ENCODE peak calls at places on chromosome X, in ten cellular contexts. One of them, this sample, is unnamed.

GRCh38 chrX:151621422-151621821 is 57.9 kb downstream of the PASD1 start:
- DNase-seq in ovary: no peak
- DNase-seq in GM12864: no peak
- DNase-seq in uterus: no peak
- DNase-seq in AG04450: no peak
- DNase-seq in cardiac muscle cell: no peak
- DNase-seq in spleen: no peak
- DNase-seq in NB4: peak
- DNase-seq in left lung: no peak
- DNase-seq in body of pancreas: no peak
- DNase-seq in this sample: no peak

GRCh38 chrX:337331-337831 is 18.8 kb upstream of the GTPBP6 start:
- DNase-seq in ovary: no peak
- DNase-seq in GM12864: no peak
- DNase-seq in uterus: no peak
- DNase-seq in AG04450: no peak
- DNase-seq in cardiac muscle cell: no peak
- DNase-seq in spleen: peak
- DNase-seq in NB4: no peak
- DNase-seq in left lung: peak
- DNase-seq in body of pancreas: no peak
- DNase-seq in this sample: no peak

GRCh38 chrX:93591398-93591797 is 82.0 kb downstream of the NAP1L3 start:
- DNase-seq in ovary: no peak
- DNase-seq in GM12864: no peak
- DNase-seq in uterus: no peak
- DNase-seq in AG04450: no peak
- DNase-seq in cardiac muscle cell: no peak
- DNase-seq in spleen: no peak
- DNase-seq in NB4: no peak
- DNase-seq in left lung: no peak
- DNase-seq in body of pancreas: no peak
- DNase-seq in this sample: no peak

GRCh38 chrX:96425204-96425603 is 259.4 kb upstream of the DIAPH2 start:
- DNase-seq in ovary: no peak
- DNase-seq in GM12864: no peak
- DNase-seq in uterus: no peak
- DNase-seq in AG04450: no peak
- DNase-seq in cardiac muscle cell: no peak
- DNase-seq in spleen: no peak
- DNase-seq in NB4: peak
- DNase-seq in left lung: no peak
- DNase-seq in body of pancreas: no peak
- DNase-seq in this sample: no peak

GRCh38 chrX:136176399-136176825 is 29.1 kb downstream of the FHL1 start:
- DNase-seq in ovary: peak
- DNase-seq in GM12864: no peak
- DNase-seq in uterus: peak
- DNase-seq in AG04450: peak
- DNase-seq in cardiac muscle cell: no peak
- DNase-seq in spleen: no peak
- DNase-seq in NB4: no peak
- DNase-seq in left lung: no peak
- DNase-seq in body of pancreas: no peak
- DNase-seq in this sample: no peak

GRCh38 chrX:118571829-118572228 is 76.2 kb downstream of the DOCK11 start:
- DNase-seq in ovary: no peak
- DNase-seq in GM12864: no peak
- DNase-seq in uterus: no peak
- DNase-seq in AG04450: no peak
- DNase-seq in cardiac muscle cell: no peak
- DNase-seq in spleen: no peak
- DNase-seq in NB4: no peak
- DNase-seq in left lung: no peak
- DNase-seq in body of pancreas: no peak
- DNase-seq in this sample: no peak

GRCh38 chrX:120740072-120740471 is 110.2 kb upstream of the C1GALT1C1 start:
- DNase-seq in ovary: no peak
- DNase-seq in GM12864: no peak
- DNase-seq in uterus: no peak
- DNase-seq in AG04450: no peak
- DNase-seq in cardiac muscle cell: no peak
- DNase-seq in spleen: no peak
- DNase-seq in NB4: no peak
- DNase-seq in left lung: no peak
- DNase-seq in body of pancreas: no peak
- DNase-seq in this sample: no peak

GRCh38 chrX:151538190-151539122 is 25.0 kb upstream of the PASD1 start:
- DNase-seq in ovary: no peak
- DNase-seq in GM12864: no peak
- DNase-seq in uterus: no peak
- DNase-seq in AG04450: no peak
- DNase-seq in cardiac muscle cell: no peak
- DNase-seq in spleen: no peak
- DNase-seq in NB4: no peak
- DNase-seq in left lung: no peak
- DNase-seq in body of pancreas: no peak
- DNase-seq in this sample: no peak

GRCh38 chrX:124641737-124642491 is 295.6 kb downstream of the SH2D1A start:
- DNase-seq in ovary: no peak
- DNase-seq in GM12864: no peak
- DNase-seq in uterus: no peak
- DNase-seq in AG04450: no peak
- DNase-seq in cardiac muscle cell: no peak
- DNase-seq in spleen: no peak
- DNase-seq in NB4: peak
- DNase-seq in left lung: no peak
- DNase-seq in body of pancreas: no peak
- DNase-seq in this sample: no peak

GRCh38 chrX:135543924-135544323 is 23.5 kb downstream of the INTS6L start:
- DNase-seq in ovary: no peak
- DNase-seq in GM12864: no peak
- DNase-seq in uterus: no peak
- DNase-seq in AG04450: no peak
- DNase-seq in cardiac muscle cell: no peak
- DNase-seq in spleen: no peak
- DNase-seq in NB4: peak
- DNase-seq in left lung: no peak
- DNase-seq in body of pancreas: no peak
- DNase-seq in this sample: no peak

GRCh38 chrX:104136241-104137019 is 20.4 kb downstream of the SLC25A53 start:
- DNase-seq in ovary: peak
- DNase-seq in GM12864: no peak
- DNase-seq in uterus: peak
- DNase-seq in AG04450: peak
- DNase-seq in cardiac muscle cell: peak
- DNase-seq in spleen: no peak
- DNase-seq in NB4: peak
- DNase-seq in left lung: no peak
- DNase-seq in body of pancreas: peak
- DNase-seq in this sample: peak

GRCh38 chrX:119399772-119400101 is 601 bp downstream of the SLC25A43 start:
- DNase-seq in ovary: no peak
- DNase-seq in GM12864: no peak
- DNase-seq in uterus: no peak
- DNase-seq in AG04450: no peak
- DNase-seq in cardiac muscle cell: no peak
- DNase-seq in spleen: no peak
- DNase-seq in NB4: no peak
- DNase-seq in left lung: no peak
- DNase-seq in body of pancreas: no peak
- DNase-seq in this sample: no peak

GRCh38 chrX:28586891-28587635 is at the start of gene IL1RAPL1:
- DNase-seq in ovary: no peak
- DNase-seq in GM12864: no peak
- DNase-seq in uterus: no peak
- DNase-seq in AG04450: peak
- DNase-seq in cardiac muscle cell: peak
- DNase-seq in spleen: no peak
- DNase-seq in NB4: peak
- DNase-seq in left lung: no peak
- DNase-seq in body of pancreas: no peak
- DNase-seq in this sample: peak

GRCh38 chrX:2781226-2781571 is 29.4 kb downstream of the XG start:
- DNase-seq in ovary: no peak
- DNase-seq in GM12864: no peak
- DNase-seq in uterus: no peak
- DNase-seq in AG04450: no peak
- DNase-seq in cardiac muscle cell: no peak
- DNase-seq in spleen: no peak
- DNase-seq in NB4: no peak
- DNase-seq in left lung: no peak
- DNase-seq in body of pancreas: no peak
- DNase-seq in this sample: no peak

GRCh38 chrX:40266490-40267333 is 169.0 kb upstream of the BCOR start:
- DNase-seq in ovary: peak
- DNase-seq in GM12864: peak
- DNase-seq in uterus: peak
- DNase-seq in AG04450: no peak
- DNase-seq in cardiac muscle cell: peak
- DNase-seq in spleen: peak
- DNase-seq in NB4: peak
- DNase-seq in left lung: peak
- DNase-seq in body of pancreas: peak
- DNase-seq in this sample: no peak

GRCh38 chrX:118355225-118355920 is 9.5 kb downstream of the WDR44 start:
- DNase-seq in ovary: no peak
- DNase-seq in GM12864: no peak
- DNase-seq in uterus: no peak
- DNase-seq in AG04450: no peak
- DNase-seq in cardiac muscle cell: no peak
- DNase-seq in spleen: no peak
- DNase-seq in NB4: peak
- DNase-seq in left lung: no peak
- DNase-seq in body of pancreas: no peak
- DNase-seq in this sample: no peak

GRCh38 chrX:120401301-120401700 is 39.4 kb downstream of the ATP1B4 start:
- DNase-seq in ovary: no peak
- DNase-seq in GM12864: no peak
- DNase-seq in uterus: no peak
- DNase-seq in AG04450: no peak
- DNase-seq in cardiac muscle cell: no peak
- DNase-seq in spleen: no peak
- DNase-seq in NB4: no peak
- DNase-seq in left lung: no peak
- DNase-seq in body of pancreas: no peak
- DNase-seq in this sample: no peak

GRCh38 chrX:49250578-49250977 is 13.9 kb downstream of the FOXP3 start:
- DNase-seq in ovary: no peak
- DNase-seq in GM12864: no peak
- DNase-seq in uterus: no peak
- DNase-seq in AG04450: no peak
- DNase-seq in cardiac muscle cell: no peak
- DNase-seq in spleen: no peak
- DNase-seq in NB4: no peak
- DNase-seq in left lung: no peak
- DNase-seq in body of pancreas: no peak
- DNase-seq in this sample: no peak

GRCh38 chrX:104482757-104483156 is 83.2 kb upstream of the IL1RAPL2 start:
- DNase-seq in ovary: no peak
- DNase-seq in GM12864: no peak
- DNase-seq in uterus: no peak
- DNase-seq in AG04450: no peak
- DNase-seq in cardiac muscle cell: no peak
- DNase-seq in spleen: no peak
- DNase-seq in NB4: peak
- DNase-seq in left lung: no peak
- DNase-seq in body of pancreas: no peak
- DNase-seq in this sample: no peak

GRCh38 chrX:2631743-2632532 is 59.2 kb upstream of the CD99 start:
- DNase-seq in ovary: no peak
- DNase-seq in GM12864: no peak
- DNase-seq in uterus: no peak
- DNase-seq in AG04450: no peak
- DNase-seq in cardiac muscle cell: no peak
- DNase-seq in spleen: no peak
- DNase-seq in NB4: no peak
- DNase-seq in left lung: no peak
- DNase-seq in body of pancreas: no peak
- DNase-seq in this sample: no peak

GRCh38 chrX:133005038-133005437 is 46.6 kb upstream of the HS6ST2 start:
- DNase-seq in ovary: no peak
- DNase-seq in GM12864: no peak
- DNase-seq in uterus: no peak
- DNase-seq in AG04450: no peak
- DNase-seq in cardiac muscle cell: peak
- DNase-seq in spleen: no peak
- DNase-seq in NB4: peak
- DNase-seq in left lung: no peak
- DNase-seq in body of pancreas: no peak
- DNase-seq in this sample: no peak

GRCh38 chrX:71106427-71106826 is at the start of gene CXorf65:
- DNase-seq in ovary: no peak
- DNase-seq in GM12864: no peak
- DNase-seq in uterus: no peak
- DNase-seq in AG04450: no peak
- DNase-seq in cardiac muscle cell: no peak
- DNase-seq in spleen: peak
- DNase-seq in NB4: peak
- DNase-seq in left lung: no peak
- DNase-seq in body of pancreas: no peak
- DNase-seq in this sample: no peak
- H3K4me3 ChIP-seq in ovary: no peak
- H3K4me3 ChIP-seq in GM12864: no peak
- H3K4me3 ChIP-seq in uterus: no peak
- H3K4me3 ChIP-seq in AG04450: no peak
- H3K4me3 ChIP-seq in cardiac muscle cell: no peak
- H3K4me3 ChIP-seq in spleen: no peak
- H3K4me3 ChIP-seq in NB4: peak
- H3K4me3 ChIP-seq in left lung: no peak
- H3K4me3 ChIP-seq in body of pancreas: no peak
- H3K4me3 ChIP-seq in this sample: no peak

GRCh38 chrX:67384403-67384802 is 159.4 kb upstream of the AR start:
- DNase-seq in ovary: no peak
- DNase-seq in GM12864: no peak
- DNase-seq in uterus: no peak
- DNase-seq in AG04450: no peak
- DNase-seq in cardiac muscle cell: no peak
- DNase-seq in spleen: no peak
- DNase-seq in NB4: no peak
- DNase-seq in left lung: no peak
- DNase-seq in body of pancreas: no peak
- DNase-seq in this sample: no peak
- TF ChIP-seq CTCF in ovary: no peak
- TF ChIP-seq CTCF in GM12864: no peak
- TF ChIP-seq CTCF in uterus: no peak
- TF ChIP-seq CTCF in AG04450: no peak
- TF ChIP-seq CTCF in cardiac muscle cell: no peak
- TF ChIP-seq CTCF in spleen: no peak
- TF ChIP-seq CTCF in NB4: no peak
- TF ChIP-seq CTCF in left lung: no peak
- TF ChIP-seq CTCF in body of pancreas: no peak
- TF ChIP-seq CTCF in this sample: no peak

GRCh38 chrX:109890910-109891502 is 111.9 kb upstream of the TMEM164 start:
- DNase-seq in ovary: peak
- DNase-seq in GM12864: peak
- DNase-seq in uterus: peak
- DNase-seq in AG04450: no peak
- DNase-seq in cardiac muscle cell: peak
- DNase-seq in spleen: peak
- DNase-seq in NB4: peak
- DNase-seq in left lung: peak
- DNase-seq in body of pancreas: peak
- DNase-seq in this sample: no peak
- H3K4me3 ChIP-seq in ovary: no peak
- H3K4me3 ChIP-seq in GM12864: no peak
- H3K4me3 ChIP-seq in uterus: no peak
- H3K4me3 ChIP-seq in AG04450: no peak
- H3K4me3 ChIP-seq in cardiac muscle cell: no peak
- H3K4me3 ChIP-seq in spleen: no peak
- H3K4me3 ChIP-seq in NB4: no peak
- H3K4me3 ChIP-seq in left lung: no peak
- H3K4me3 ChIP-seq in body of pancreas: no peak
- H3K4me3 ChIP-seq in this sample: no peak

GRCh38 chrX:69503228-69503834 is 795 bp upstream of the NALF2 start:
- DNase-seq in ovary: no peak
- DNase-seq in GM12864: no peak
- DNase-seq in uterus: no peak
- DNase-seq in AG04450: no peak
- DNase-seq in cardiac muscle cell: no peak
- DNase-seq in spleen: no peak
- DNase-seq in NB4: no peak
- DNase-seq in left lung: no peak
- DNase-seq in body of pancreas: peak
- DNase-seq in this sample: peak
- TF ChIP-seq CTCF in ovary: no peak
- TF ChIP-seq CTCF in GM12864: no peak
- TF ChIP-seq CTCF in uterus: no peak
- TF ChIP-seq CTCF in AG04450: no peak
- TF ChIP-seq CTCF in cardiac muscle cell: peak
- TF ChIP-seq CTCF in spleen: no peak
- TF ChIP-seq CTCF in NB4: no peak
- TF ChIP-seq CTCF in left lung: no peak
- TF ChIP-seq CTCF in body of pancreas: no peak
- TF ChIP-seq CTCF in this sample: no peak

This sample was measured in HFF-Myc.